ENCODE peak calls at places on chromosomes 11 and 22, in seven cellular contexts. T is GM23248, V is trophoblast cell, X is upper lobe of right lung, J is heart right ventricle, H is A549, Z is AG04450. K is an unnamed sample.

GRCh38 chr11:10592331-10592730 is 23.9 kb upstream of the LYVE1 start:
- DNase-seq in J (no peak), Z (peak; percentile 84), H (no peak), V (peak; percentile 92), X (no peak), T (peak; percentile 93), K (no peak)

GRCh38 chr22:27542602-27543001 is 259.0 kb downstream of the MN1 start:
- DNase-seq in Z (no peak), V (no peak), H (no peak), T (no peak), X (no peak), J (no peak), K (no peak)

GRCh38 chr11:117808768-117809167 is 11.8 kb upstream of the DSCAML1 start:
- DNase-seq in X (no peak), Z (no peak), H (peak; percentile 44), V (no peak), T (no peak), J (peak; percentile 33), K (peak; percentile 54)

GRCh38 chr11:128532571-128533091 is 54.7 kb downstream of the ETS1 start:
- DNase-seq in Z (no peak), H (no peak), V (no peak), T (no peak), X (no peak), J (no peak), K (no peak)

GRCh38 chr11:18485905-18486528 is 30.4 kb downstream of the LDHAL6A start:
- DNase-seq in V (no peak), H (no peak), X (no peak), T (no peak), Z (no peak), J (no peak), K (no peak)

GRCh38 chr11:75734491-75735180 is 17.0 kb downstream of the MOGAT2 start:
- DNase-seq in H (no peak), V (no peak), T (no peak), X (no peak), J (no peak), Z (no peak), K (no peak)

GRCh38 chr11:67500818-67501584 is 4.2 kb downstream of the PITPNM1 start:
- DNase-seq in T (peak; percentile 38), V (no peak), J (no peak), H (no peak), X (no peak), Z (no peak), K (no peak)

GRCh38 chr22:49996532-49997220 is 15.9 kb downstream of the IL17REL start:
- DNase-seq in X (peak; percentile 49), Z (no peak), T (no peak), V (no peak), J (no peak), H (no peak), K (no peak)

GRCh38 chr11:119584193-119585037 is 144.6 kb downstream of the NECTIN1 start:
- DNase-seq in J (peak; percentile 28), V (no peak), H (no peak), X (peak; percentile 71), Z (peak; percentile 18), T (peak; percentile 75), K (no peak)

GRCh38 chr22:35685731-35686130 is 31.9 kb upstream of the APOL5 start:
- DNase-seq in Z (no peak), T (no peak), V (peak; percentile 33), X (no peak), H (no peak), J (no peak), K (no peak)

GRCh38 chr11:94909371-94909820 is 64.0 kb downstream of the CWC15 start:
- DNase-seq in J (no peak), H (no peak), T (peak; percentile 81), Z (no peak), X (no peak), V (no peak), K (no peak)

GRCh38 chr22:49936018-49936972 is 17.9 kb downstream of the CRELD2 start:
- DNase-seq in J (peak; percentile 94), T (peak; percentile 90), Z (peak; percentile 24), V (peak; percentile 71), X (peak; percentile 98), H (peak; percentile 86), K (peak; percentile 99)

GRCh38 chr11:16111690-16112089 is 244.7 kb downstream of the SOX6 start:
- DNase-seq in V (peak; percentile 66), X (no peak), J (no peak), Z (no peak), H (no peak), T (no peak), K (no peak)

GRCh38 chr22:35399114-35399677 is 744 bp upstream of the MCM5 start:
- DNase-seq in V (no peak), T (peak; percentile 31), H (no peak), X (no peak), Z (no peak), J (no peak), K (no peak)

DNA sequence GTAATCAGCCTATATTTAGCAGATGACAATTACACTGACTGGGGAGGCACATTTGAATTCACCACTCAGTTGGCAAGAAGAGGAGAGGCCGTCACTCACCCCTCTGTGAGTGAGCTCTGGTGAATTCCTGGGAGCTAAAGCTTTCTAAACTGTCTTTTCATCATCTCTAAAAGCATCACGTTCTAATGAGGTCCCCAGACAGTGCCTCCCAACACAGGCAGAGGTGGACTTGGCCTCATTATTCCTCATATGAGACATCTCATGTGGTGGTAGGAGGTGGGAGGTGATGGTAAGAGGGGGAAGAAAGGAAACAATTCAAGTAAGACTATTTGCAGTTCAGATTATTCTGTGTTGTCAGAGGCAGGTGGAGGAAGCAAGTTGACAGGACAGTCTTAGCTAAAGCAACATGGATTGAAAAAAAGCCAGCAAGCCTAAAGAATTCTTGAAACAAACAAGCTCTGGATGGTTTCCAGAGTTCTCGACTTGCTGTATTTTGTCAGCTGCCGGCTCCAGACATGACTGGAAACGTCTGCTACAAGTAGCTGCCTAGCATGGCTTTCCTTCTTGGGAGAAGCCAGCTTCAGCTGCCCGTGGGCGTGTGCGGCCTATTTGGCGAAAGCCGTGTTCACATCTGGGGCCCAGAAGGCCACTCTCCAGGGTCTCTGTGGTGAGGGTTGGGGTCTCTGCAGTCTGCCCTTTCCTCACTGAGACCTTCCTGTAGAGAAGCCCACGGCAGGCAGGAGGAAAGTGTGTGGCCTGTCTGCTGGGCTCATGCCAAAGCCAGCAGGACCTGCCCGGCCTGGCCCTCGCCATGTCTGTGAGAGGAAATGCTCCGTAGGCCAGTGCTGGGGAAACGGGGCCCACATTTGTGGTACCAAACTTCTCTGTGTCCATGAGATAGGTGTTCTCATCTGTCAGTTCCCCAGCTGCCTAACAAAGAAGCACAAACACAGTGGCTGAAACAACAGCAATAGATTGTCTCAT is 772.0 kb downstream of the TBC1D22A start:
- DNase-seq in H (no peak), Z (no peak), X (no peak), J (no peak), T (no peak), V (no peak), K (no peak)
- H3K27ac ChIP-seq in H (no peak overlapping the region), Z (no peak overlapping the region), X (peak overlapping the region; percentile 36), J (no peak overlapping the region), T (no peak overlapping the region), V (no peak overlapping the region), K (peak overlapping the region; percentile 47)

GRCh38 chr11:12388939-12389670 is 11.7 kb downstream of the PARVA start:
- DNase-seq in Z (no peak), T (no peak), V (no peak), J (no peak), X (no peak), H (no peak), K (no peak)

GRCh38 chr11:12390258-12390657 is 12.9 kb downstream of the PARVA start:
- DNase-seq in H (no peak), X (no peak), J (no peak), T (no peak), Z (no peak), V (peak; percentile 46), K (no peak)

GRCh38 chr11:12389676-12390075 is 12.3 kb downstream of the PARVA start:
- DNase-seq in Z (no peak), H (no peak), X (no peak), V (peak; percentile 43), J (no peak), T (peak; percentile 62), K (no peak)

GRCh38 chr11:12392672-12393071 is 15.3 kb downstream of the PARVA start:
- DNase-seq in J (no peak), Z (no peak), H (no peak), X (no peak), V (no peak), T (no peak), K (no peak)

GRCh38 chr11:12390687-12391110 is 13.3 kb downstream of the PARVA start:
- DNase-seq in T (no peak), X (no peak), V (no peak), Z (no peak), H (no peak), J (no peak), K (no peak)
- H3K27ac ChIP-seq in T (peak overlapping the region; percentile 57), X (no peak overlapping the region), V (no peak overlapping the region), Z (peak overlapping the region; percentile 42), H (no peak overlapping the region), J (no peak overlapping the region), K (no peak overlapping the region)

GRCh38 chr11:57942808-57943207 is 80.9 kb upstream of the OR9Q1 start:
- DNase-seq in X (no peak), J (no peak), V (peak; percentile 34), T (no peak), H (no peak), Z (no peak), K (no peak)
- H3K27ac ChIP-seq in X (no peak overlapping the region), J (no peak overlapping the region), V (no peak overlapping the region), T (no peak overlapping the region), H (no peak overlapping the region), Z (no peak overlapping the region), K (no peak overlapping the region)

DNA sequence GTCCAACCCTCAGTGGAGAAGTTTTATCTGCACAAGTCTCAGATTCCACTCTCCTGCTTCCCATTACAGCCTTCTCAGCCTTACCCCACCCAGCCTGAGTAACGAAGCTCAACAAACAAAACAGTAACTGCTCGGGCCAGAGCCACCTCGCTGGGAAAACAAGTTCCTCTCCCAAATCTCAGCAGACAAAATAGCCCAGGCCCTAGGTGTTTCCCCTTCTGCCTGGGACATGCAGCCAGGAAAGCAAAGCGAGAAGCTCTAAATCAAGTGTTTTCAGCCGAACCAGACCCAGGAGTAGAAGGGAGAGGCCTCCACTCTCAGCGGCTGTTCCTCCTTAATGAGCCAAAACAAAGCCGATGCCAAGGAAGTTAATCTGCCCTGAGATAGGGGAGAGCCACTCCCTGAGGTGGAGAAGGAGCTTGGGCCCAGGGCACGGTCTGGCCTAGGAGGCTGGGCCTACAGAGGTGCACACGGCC is 44.0 kb downstream of the LIF start:
- DNase-seq in V (no peak), H (no peak), T (peak; percentile 69), Z (no peak), X (peak; percentile 64), J (no peak), K (no peak)
- H3K27ac ChIP-seq in V (no peak overlapping the region), H (peak overlapping the region; percentile 95), T (peak overlapping the region; percentile 64), Z (peak overlapping the region; percentile 85), X (peak overlapping the region; percentile 73), J (peak overlapping the region; percentile 46), K (no peak overlapping the region)

GRCh38 chr11:45736424-45736823 is 68.5 kb upstream of the SLC35C1 start:
- DNase-seq in J (no peak), T (peak; percentile 56), H (peak; percentile 56), V (peak; percentile 96), Z (no peak), X (no peak), K (no peak)

GRCh38 chr11:45739866-45740265 is 65.1 kb upstream of the SLC35C1 start:
- DNase-seq in X (no peak), Z (no peak), V (peak; percentile 87), J (no peak), T (no peak), H (peak; percentile 17), K (no peak)

GRCh38 chr11:45741032-45741431 is 63.9 kb upstream of the SLC35C1 start:
- DNase-seq in H (no peak), Z (no peak), T (no peak), V (peak; percentile 89), J (no peak), X (no peak), K (no peak)

GRCh38 chr11:45741582-45741981 is 63.4 kb upstream of the SLC35C1 start:
- DNase-seq in X (no peak), H (no peak), J (no peak), Z (no peak), V (no peak), T (no peak), K (no peak)

GRCh38 chr11:45737056-45737455 is 67.9 kb upstream of the SLC35C1 start:
- DNase-seq in Z (no peak), T (peak; percentile 66), X (no peak), J (no peak), H (no peak), V (peak; percentile 89), K (no peak)
- H3K27ac ChIP-seq in Z (no peak overlapping the region), T (no peak overlapping the region), X (peak overlapping the region; percentile 9), J (no peak overlapping the region), H (peak overlapping the region; percentile 53), V (no peak overlapping the region), K (no peak overlapping the region)